ENCODE peak calls at places on chromosomes 12 and 14, in ten cellular contexts. One of them, this sample, is unnamed. For H3K9me3, the result is how much of the 10 kb centered on the place peaks cover.

GRCh38 chr14:64953661-64954060 is 11.1 kb upstream of the GPX2 start:
- DNase-seq in H1: no peak
- DNase-seq in OCI-LY7: no peak
- DNase-seq in neuronal stem cell: no peak
- DNase-seq in hepatocyte: no peak
- DNase-seq in SK-N-SH: peak
- DNase-seq in mammary epithelial cell: no peak
- DNase-seq in fibroblast of lung: no peak
- DNase-seq in HCT116: no peak
- DNase-seq in endothelial cell of umbilical vein: no peak
- DNase-seq in this sample: no peak

GRCh38 chr14:58331111-58331510 is 32.8 kb downstream of the ARID4A start:
- DNase-seq in fibroblast of lung: peak
- DNase-seq in hepatocyte: peak
- DNase-seq in HCT116: peak
- DNase-seq in mammary epithelial cell: peak
- DNase-seq in endothelial cell of umbilical vein: peak
- DNase-seq in H1: no peak
- DNase-seq in neuronal stem cell: peak
- DNase-seq in OCI-LY7: peak
- DNase-seq in SK-N-SH: peak
- DNase-seq in this sample: peak

GRCh38 chr12:54616933-54617535 is 17.7 kb downstream of the LACRT start:
- DNase-seq in neuronal stem cell: no peak
- DNase-seq in OCI-LY7: no peak
- DNase-seq in H1: no peak
- DNase-seq in endothelial cell of umbilical vein: no peak
- DNase-seq in HCT116: no peak
- DNase-seq in fibroblast of lung: no peak
- DNase-seq in mammary epithelial cell: no peak
- DNase-seq in hepatocyte: no peak
- DNase-seq in SK-N-SH: no peak
- DNase-seq in this sample: no peak

GRCh38 chr12:93407963-93408283 is 30.2 kb downstream of the NUDT4 start:
- DNase-seq in neuronal stem cell: no peak
- DNase-seq in SK-N-SH: no peak
- DNase-seq in mammary epithelial cell: no peak
- DNase-seq in fibroblast of lung: no peak
- DNase-seq in endothelial cell of umbilical vein: no peak
- DNase-seq in hepatocyte: no peak
- DNase-seq in HCT116: no peak
- DNase-seq in OCI-LY7: no peak
- DNase-seq in H1: no peak
- DNase-seq in this sample: no peak

GRCh38 chr12:15526033-15526432 is 203.7 kb downstream of the PTPRO start:
- DNase-seq in fibroblast of lung: no peak
- DNase-seq in endothelial cell of umbilical vein: no peak
- DNase-seq in OCI-LY7: peak
- DNase-seq in H1: no peak
- DNase-seq in SK-N-SH: no peak
- DNase-seq in neuronal stem cell: no peak
- DNase-seq in mammary epithelial cell: peak
- DNase-seq in HCT116: peak
- DNase-seq in hepatocyte: no peak
- DNase-seq in this sample: no peak

GRCh38 chr14:102591372-102591943 is 991 bp upstream of the RCOR1 start:
- DNase-seq in H1: no peak
- DNase-seq in hepatocyte: peak
- DNase-seq in mammary epithelial cell: no peak
- DNase-seq in OCI-LY7: peak
- DNase-seq in neuronal stem cell: no peak
- DNase-seq in SK-N-SH: peak
- DNase-seq in fibroblast of lung: peak
- DNase-seq in endothelial cell of umbilical vein: peak
- DNase-seq in HCT116: no peak
- DNase-seq in this sample: peak

GRCh38 chr12:49040364-49040855 is 20.2 kb downstream of the KMT2D start:
- DNase-seq in endothelial cell of umbilical vein: no peak
- DNase-seq in SK-N-SH: no peak
- DNase-seq in neuronal stem cell: no peak
- DNase-seq in fibroblast of lung: no peak
- DNase-seq in HCT116: no peak
- DNase-seq in hepatocyte: no peak
- DNase-seq in mammary epithelial cell: no peak
- DNase-seq in H1: no peak
- DNase-seq in OCI-LY7: no peak
- DNase-seq in this sample: no peak

GRCh38 chr14:35879654-35880249 is 53.6 kb downstream of the BRMS1L start:
- DNase-seq in HCT116: peak
- DNase-seq in OCI-LY7: peak
- DNase-seq in endothelial cell of umbilical vein: peak
- DNase-seq in H1: no peak
- DNase-seq in mammary epithelial cell: no peak
- DNase-seq in hepatocyte: no peak
- DNase-seq in fibroblast of lung: peak
- DNase-seq in neuronal stem cell: no peak
- DNase-seq in SK-N-SH: peak
- DNase-seq in this sample: peak

GRCh38 chr12:75820848-75821578 is 210.6 kb downstream of the PHLDA1 start:
- DNase-seq in OCI-LY7: no peak
- DNase-seq in neuronal stem cell: no peak
- DNase-seq in HCT116: no peak
- DNase-seq in endothelial cell of umbilical vein: no peak
- DNase-seq in hepatocyte: no peak
- DNase-seq in fibroblast of lung: peak
- DNase-seq in SK-N-SH: no peak
- DNase-seq in H1: no peak
- DNase-seq in mammary epithelial cell: peak
- DNase-seq in this sample: no peak

GRCh38 chr14:74571901-74572828 is 39.9 kb downstream of the LTBP2 start:
- DNase-seq in HCT116: peak
- DNase-seq in SK-N-SH: no peak
- DNase-seq in neuronal stem cell: no peak
- DNase-seq in OCI-LY7: no peak
- DNase-seq in mammary epithelial cell: peak
- DNase-seq in H1: no peak
- DNase-seq in hepatocyte: peak
- DNase-seq in fibroblast of lung: peak
- DNase-seq in endothelial cell of umbilical vein: peak
- DNase-seq in this sample: no peak

GRCh38 chr12:50157259-50157658 is 9.9 kb downstream of the CERS5 start:
- DNase-seq in neuronal stem cell: no peak
- DNase-seq in mammary epithelial cell: no peak
- DNase-seq in H1: no peak
- DNase-seq in OCI-LY7: no peak
- DNase-seq in HCT116: no peak
- DNase-seq in endothelial cell of umbilical vein: no peak
- DNase-seq in hepatocyte: no peak
- DNase-seq in fibroblast of lung: no peak
- DNase-seq in SK-N-SH: no peak
- DNase-seq in this sample: no peak

GRCh38 chr12:87667378-87667777 is 361.8 kb downstream of the C12orf50 start:
- DNase-seq in fibroblast of lung: peak
- DNase-seq in mammary epithelial cell: peak
- DNase-seq in endothelial cell of umbilical vein: no peak
- DNase-seq in HCT116: no peak
- DNase-seq in SK-N-SH: no peak
- DNase-seq in neuronal stem cell: no peak
- DNase-seq in OCI-LY7: peak
- DNase-seq in H1: no peak
- DNase-seq in hepatocyte: peak
- DNase-seq in this sample: no peak

GRCh38 chr12:15823360-15824128 is 34.4 kb upstream of the EPS8 start:
- DNase-seq in endothelial cell of umbilical vein: no peak
- DNase-seq in fibroblast of lung: no peak
- DNase-seq in HCT116: no peak
- DNase-seq in neuronal stem cell: no peak
- DNase-seq in OCI-LY7: no peak
- DNase-seq in SK-N-SH: no peak
- DNase-seq in H1: no peak
- DNase-seq in hepatocyte: peak
- DNase-seq in mammary epithelial cell: no peak
- DNase-seq in this sample: peak

GRCh38 chr12:34591966-34592365 is 569.7 kb downstream of the ALG10 start:
- DNase-seq in hepatocyte: no peak
- DNase-seq in H1: no peak
- DNase-seq in endothelial cell of umbilical vein: no peak
- DNase-seq in SK-N-SH: no peak
- DNase-seq in OCI-LY7: no peak
- DNase-seq in fibroblast of lung: no peak
- DNase-seq in neuronal stem cell: no peak
- DNase-seq in mammary epithelial cell: no peak
- DNase-seq in HCT116: no peak
- DNase-seq in this sample: no peak
- H3K9me3 ChIP-seq in hepatocyte: under half
- H3K9me3 ChIP-seq in H1: half or more
- H3K9me3 ChIP-seq in endothelial cell of umbilical vein: under half
- H3K9me3 ChIP-seq in SK-N-SH: under half
- H3K9me3 ChIP-seq in OCI-LY7: half or more
- H3K9me3 ChIP-seq in fibroblast of lung: under half
- H3K9me3 ChIP-seq in neuronal stem cell: under half
- H3K9me3 ChIP-seq in mammary epithelial cell: under half
- H3K9me3 ChIP-seq in HCT116: under half
- H3K9me3 ChIP-seq in this sample: half or more

DNA sequence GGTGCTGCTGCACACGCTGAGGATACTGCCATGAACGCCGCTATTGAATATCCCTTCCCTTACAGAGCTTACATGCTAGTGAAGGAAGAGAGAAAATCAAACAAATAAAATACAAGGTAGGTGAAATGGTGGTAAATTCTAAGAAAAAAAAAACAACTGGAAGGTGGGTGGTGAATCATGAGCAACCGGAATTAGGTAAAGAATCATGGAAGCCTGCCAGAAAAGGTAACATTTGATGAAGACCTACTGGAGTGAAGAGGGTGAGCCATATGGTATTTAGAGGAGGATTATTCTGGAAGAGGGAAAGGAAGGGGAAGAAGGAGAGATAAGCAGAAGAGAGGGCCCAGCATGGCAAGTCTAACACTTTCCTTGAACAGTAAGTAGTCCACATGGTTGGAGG is 76.1 kb downstream of the LRIG3 start:
- DNase-seq in fibroblast of lung: no peak
- DNase-seq in mammary epithelial cell: no peak
- DNase-seq in hepatocyte: no peak
- DNase-seq in neuronal stem cell: no peak
- DNase-seq in HCT116: no peak
- DNase-seq in H1: no peak
- DNase-seq in OCI-LY7: no peak
- DNase-seq in SK-N-SH: no peak
- DNase-seq in endothelial cell of umbilical vein: no peak
- DNase-seq in this sample: no peak
- H2AFZ ChIP-seq in fibroblast of lung: no peak
- H2AFZ ChIP-seq in mammary epithelial cell: no peak
- H2AFZ ChIP-seq in hepatocyte: no peak
- H2AFZ ChIP-seq in neuronal stem cell: no peak
- H2AFZ ChIP-seq in HCT116: no peak
- H2AFZ ChIP-seq in H1: no peak
- H2AFZ ChIP-seq in OCI-LY7: no peak
- H2AFZ ChIP-seq in SK-N-SH: no peak
- H2AFZ ChIP-seq in endothelial cell of umbilical vein: no peak
- H2AFZ ChIP-seq in this sample: no peak

GRCh38 chr12:132967736-132968135 is 11.6 kb upstream of the ZNF605 start:
- DNase-seq in neuronal stem cell: no peak
- DNase-seq in hepatocyte: no peak
- DNase-seq in SK-N-SH: no peak
- DNase-seq in mammary epithelial cell: no peak
- DNase-seq in HCT116: no peak
- DNase-seq in fibroblast of lung: no peak
- DNase-seq in OCI-LY7: no peak
- DNase-seq in endothelial cell of umbilical vein: no peak
- DNase-seq in H1: no peak
- DNase-seq in this sample: no peak
- H3K9me3 ChIP-seq in neuronal stem cell: under half
- H3K9me3 ChIP-seq in hepatocyte: under half
- H3K9me3 ChIP-seq in SK-N-SH: under half
- H3K9me3 ChIP-seq in mammary epithelial cell: under half
- H3K9me3 ChIP-seq in HCT116: under half
- H3K9me3 ChIP-seq in fibroblast of lung: under half
- H3K9me3 ChIP-seq in OCI-LY7: under half
- H3K9me3 ChIP-seq in endothelial cell of umbilical vein: under half
- H3K9me3 ChIP-seq in H1: half or more
- H3K9me3 ChIP-seq in this sample: under half

GRCh38 chr12:106585237-106585834 is 2.5 kb downstream of the RFX4 start:
- DNase-seq in H1: no peak
- DNase-seq in endothelial cell of umbilical vein: no peak
- DNase-seq in mammary epithelial cell: no peak
- DNase-seq in fibroblast of lung: no peak
- DNase-seq in neuronal stem cell: peak
- DNase-seq in HCT116: no peak
- DNase-seq in SK-N-SH: no peak
- DNase-seq in hepatocyte: no peak
- DNase-seq in OCI-LY7: no peak
- DNase-seq in this sample: peak

GRCh38 chr12:106584104-106585064 is 1.6 kb downstream of the RFX4 start:
- DNase-seq in fibroblast of lung: no peak
- DNase-seq in SK-N-SH: peak
- DNase-seq in mammary epithelial cell: no peak
- DNase-seq in H1: no peak
- DNase-seq in OCI-LY7: no peak
- DNase-seq in hepatocyte: no peak
- DNase-seq in endothelial cell of umbilical vein: no peak
- DNase-seq in neuronal stem cell: peak
- DNase-seq in HCT116: no peak
- DNase-seq in this sample: peak

GRCh38 chr12:106582661-106583577 is at the start of gene RFX4:
- DNase-seq in mammary epithelial cell: no peak
- DNase-seq in neuronal stem cell: peak
- DNase-seq in HCT116: no peak
- DNase-seq in endothelial cell of umbilical vein: no peak
- DNase-seq in OCI-LY7: no peak
- DNase-seq in hepatocyte: no peak
- DNase-seq in fibroblast of lung: no peak
- DNase-seq in SK-N-SH: peak
- DNase-seq in H1: no peak
- DNase-seq in this sample: peak

GRCh38 chr12:106582264-106582591 is 576 bp upstream of the RFX4 start:
- DNase-seq in fibroblast of lung: no peak
- DNase-seq in OCI-LY7: no peak
- DNase-seq in mammary epithelial cell: no peak
- DNase-seq in SK-N-SH: peak
- DNase-seq in H1: no peak
- DNase-seq in endothelial cell of umbilical vein: no peak
- DNase-seq in HCT116: no peak
- DNase-seq in hepatocyte: no peak
- DNase-seq in neuronal stem cell: peak
- DNase-seq in this sample: no peak

GRCh38 chr12:106583578-106584103 is 837 bp downstream of the RFX4 start:
- DNase-seq in neuronal stem cell: peak
- DNase-seq in mammary epithelial cell: peak
- DNase-seq in endothelial cell of umbilical vein: no peak
- DNase-seq in hepatocyte: peak
- DNase-seq in fibroblast of lung: peak
- DNase-seq in OCI-LY7: no peak
- DNase-seq in SK-N-SH: peak
- DNase-seq in H1: no peak
- DNase-seq in HCT116: no peak
- DNase-seq in this sample: peak
- H2AFZ ChIP-seq in neuronal stem cell: peak
- H2AFZ ChIP-seq in mammary epithelial cell: no peak
- H2AFZ ChIP-seq in endothelial cell of umbilical vein: no peak
- H2AFZ ChIP-seq in hepatocyte: no peak
- H2AFZ ChIP-seq in fibroblast of lung: no peak
- H2AFZ ChIP-seq in OCI-LY7: no peak
- H2AFZ ChIP-seq in SK-N-SH: no peak
- H2AFZ ChIP-seq in H1: no peak
- H2AFZ ChIP-seq in HCT116: no peak
- H2AFZ ChIP-seq in this sample: no peak

This sample was measured in neural progenitor cell.